ENCODE peak calls at places on chromosomes 2 and 18, in five cellular contexts. One of them, this sample, is unnamed.

GRCh38 chr2:239360421-239361310 is 40.2 kb downstream of the HDAC4 start:
- DNase-seq in thyroid gland: no peak
- DNase-seq in body of pancreas: no peak
- DNase-seq in aorta: no peak
- DNase-seq in mammary epithelial cell: no peak
- DNase-seq in this sample: no peak

GRCh38 chr2:23551875-23552274 is 166.9 kb downstream of the KLHL29 start:
- DNase-seq in body of pancreas: no peak
- DNase-seq in mammary epithelial cell: no peak
- DNase-seq in thyroid gland: no peak
- DNase-seq in aorta: no peak
- DNase-seq in this sample: no peak

GRCh38 chr2:165572155-165572554 is 102.7 kb downstream of the CSRNP3 start:
- DNase-seq in aorta: no peak
- DNase-seq in mammary epithelial cell: no peak
- DNase-seq in body of pancreas: no peak
- DNase-seq in thyroid gland: no peak
- DNase-seq in this sample: no peak

GRCh38 chr2:120109186-120110061 is 96.5 kb downstream of the EPB41L5 start:
- DNase-seq in thyroid gland: no peak
- DNase-seq in aorta: no peak
- DNase-seq in mammary epithelial cell: peak; percentile 36
- DNase-seq in body of pancreas: no peak
- DNase-seq in this sample: peak; percentile 6

GRCh38 chr2:209808521-209808920 is 36.9 kb downstream of the UNC80 start:
- DNase-seq in mammary epithelial cell: no peak
- DNase-seq in body of pancreas: no peak
- DNase-seq in aorta: no peak
- DNase-seq in thyroid gland: no peak
- DNase-seq in this sample: no peak

GRCh38 chr18:3451166-3451988 is 1.4 kb downstream of the TGIF1 start:
- DNase-seq in body of pancreas: peak; percentile 92
- DNase-seq in thyroid gland: peak; percentile 98
- DNase-seq in aorta: peak; percentile 98
- DNase-seq in mammary epithelial cell: peak; percentile 80
- DNase-seq in this sample: peak; percentile 95

GRCh38 chr2:157439792-157440186 is 4.1 kb downstream of the CYTIP start:
- DNase-seq in aorta: no peak
- DNase-seq in body of pancreas: no peak
- DNase-seq in thyroid gland: no peak
- DNase-seq in mammary epithelial cell: no peak
- DNase-seq in this sample: no peak

GRCh38 chr2:202135111-202135874 is 62.2 kb downstream of the KIAA2012 start:
- DNase-seq in thyroid gland: peak; percentile 30
- DNase-seq in body of pancreas: peak; percentile 32
- DNase-seq in mammary epithelial cell: peak; percentile 69
- DNase-seq in aorta: peak; percentile 92
- DNase-seq in this sample: peak; percentile 71

GRCh38 chr18:72866901-72867701 is 686 bp downstream of the NETO1 start:
- DNase-seq in body of pancreas: no peak
- DNase-seq in thyroid gland: no peak
- DNase-seq in aorta: no peak
- DNase-seq in mammary epithelial cell: peak; percentile 41
- DNase-seq in this sample: no peak

GRCh38 chr2:207394812-207395534 is 134.8 kb upstream of the CREB1 start:
- DNase-seq in thyroid gland: no peak
- DNase-seq in mammary epithelial cell: peak; percentile 100
- DNase-seq in body of pancreas: no peak
- DNase-seq in aorta: no peak
- DNase-seq in this sample: peak; percentile 8

GRCh38 chr2:169276045-169276444 is 86.3 kb downstream of the LRP2 start:
- DNase-seq in body of pancreas: no peak
- DNase-seq in mammary epithelial cell: peak; percentile 7
- DNase-seq in thyroid gland: peak; percentile 18
- DNase-seq in aorta: no peak
- DNase-seq in this sample: no peak

GRCh38 chr2:75186829-75187228 is 12.5 kb downstream of the TACR1 start:
- DNase-seq in mammary epithelial cell: no peak
- DNase-seq in thyroid gland: no peak
- DNase-seq in aorta: no peak
- DNase-seq in body of pancreas: no peak
- DNase-seq in this sample: no peak

GRCh38 chr2:3633089-3633981 is 24.7 kb upstream of the ALLC start:
- DNase-seq in aorta: peak; percentile 46
- DNase-seq in thyroid gland: no peak
- DNase-seq in mammary epithelial cell: peak; percentile 84
- DNase-seq in body of pancreas: no peak
- DNase-seq in this sample: peak; percentile 5

GRCh38 chr2:151638188-151638933 is 95.9 kb downstream of the NEB start:
- DNase-seq in aorta: no peak
- DNase-seq in mammary epithelial cell: no peak
- DNase-seq in thyroid gland: no peak
- DNase-seq in body of pancreas: no peak
- DNase-seq in this sample: no peak

GRCh38 chr2:202918860-202919259 is 6.8 kb downstream of the CARF start:
- DNase-seq in body of pancreas: no peak
- DNase-seq in aorta: no peak
- DNase-seq in mammary epithelial cell: no peak
- DNase-seq in thyroid gland: no peak
- DNase-seq in this sample: no peak

GRCh38 chr2:212536385-212537310 is 2.0 kb downstream of the ERBB4 start:
- DNase-seq in thyroid gland: peak; percentile 17
- DNase-seq in body of pancreas: peak; percentile 16
- DNase-seq in mammary epithelial cell: no peak
- DNase-seq in aorta: peak; percentile 74
- DNase-seq in this sample: no peak

GRCh38 chr2:150133623-150134022 is 353.8 kb downstream of the RND3 start:
- DNase-seq in mammary epithelial cell: peak; percentile 98
- DNase-seq in thyroid gland: no peak
- DNase-seq in aorta: no peak
- DNase-seq in body of pancreas: no peak
- DNase-seq in this sample: no peak

GRCh38 chr2:5070257-5070656 is 621.9 kb upstream of the SOX11 start:
- DNase-seq in body of pancreas: no peak
- DNase-seq in mammary epithelial cell: peak; percentile 24
- DNase-seq in thyroid gland: peak; percentile 3
- DNase-seq in aorta: no peak
- DNase-seq in this sample: no peak

GRCh38 chr18:76822510-76823165 is at the start of gene ZNF236:
- DNase-seq in thyroid gland: peak; percentile 76
- DNase-seq in aorta: peak; percentile 91
- DNase-seq in body of pancreas: peak; percentile 78
- DNase-seq in mammary epithelial cell: peak; percentile 67
- DNase-seq in this sample: peak; percentile 77

GRCh38 chr18:9428862-9429661 is 46.3 kb upstream of the RALBP1 start:
- DNase-seq in aorta: no peak
- DNase-seq in mammary epithelial cell: peak; percentile 74
- DNase-seq in thyroid gland: no peak
- DNase-seq in body of pancreas: no peak
- DNase-seq in this sample: no peak

GRCh38 chr2:70891572-70892356 is 43.9 kb upstream of the ATP6V1B1 start:
- DNase-seq in aorta: no peak
- DNase-seq in thyroid gland: no peak
- DNase-seq in mammary epithelial cell: no peak
- DNase-seq in body of pancreas: no peak
- DNase-seq in this sample: peak; percentile 65

GRCh38 chr2:111919794-111920608 is 21.6 kb downstream of the MERTK start:
- DNase-seq in mammary epithelial cell: no peak
- DNase-seq in thyroid gland: no peak
- DNase-seq in body of pancreas: peak; percentile 79
- DNase-seq in aorta: no peak
- DNase-seq in this sample: peak; percentile 48

GRCh38 chr18:55539240-55539639 is 48.8 kb downstream of the TCF4 start:
- DNase-seq in thyroid gland: no peak
- DNase-seq in body of pancreas: no peak
- DNase-seq in aorta: no peak
- DNase-seq in mammary epithelial cell: no peak
- DNase-seq in this sample: no peak

GRCh38 chr18:55546873-55547704 is 40.9 kb downstream of the TCF4 start:
- DNase-seq in aorta: no peak
- DNase-seq in body of pancreas: no peak
- DNase-seq in mammary epithelial cell: peak; percentile 37
- DNase-seq in thyroid gland: peak; percentile 11
- DNase-seq in this sample: peak; percentile 26

GRCh38 chr18:55544028-55544427 is 44.0 kb downstream of the TCF4 start:
- DNase-seq in thyroid gland: no peak
- DNase-seq in body of pancreas: no peak
- DNase-seq in mammary epithelial cell: no peak
- DNase-seq in aorta: no peak
- DNase-seq in this sample: no peak

GRCh38 chr18:55543130-55543704 is 44.8 kb downstream of the TCF4 start:
- DNase-seq in mammary epithelial cell: no peak
- DNase-seq in body of pancreas: no peak
- DNase-seq in thyroid gland: no peak
- DNase-seq in aorta: no peak
- DNase-seq in this sample: no peak

GRCh38 chr18:55541571-55541970 is 46.4 kb downstream of the TCF4 start:
- DNase-seq in body of pancreas: no peak
- DNase-seq in aorta: no peak
- DNase-seq in mammary epithelial cell: no peak
- DNase-seq in thyroid gland: no peak
- DNase-seq in this sample: no peak
- H3K4me1 ChIP-seq in body of pancreas: no peaks in the 10 kb centered on the region
- H3K4me1 ChIP-seq in aorta: no peaks in the 10 kb centered on the region
- H3K4me1 ChIP-seq in mammary epithelial cell: peaks cover under 1% of the 10 kb centered on the region
- H3K4me1 ChIP-seq in thyroid gland: no peaks in the 10 kb centered on the region
- H3K4me1 ChIP-seq in this sample: peaks cover 3% of the 10 kb centered on the region

GRCh38 chr2:233060500-233061006 is 411 bp downstream of the INPP5D start:
- DNase-seq in aorta: no peak
- DNase-seq in body of pancreas: no peak
- DNase-seq in thyroid gland: no peak
- DNase-seq in mammary epithelial cell: no peak
- DNase-seq in this sample: no peak

GRCh38 chr2:233062946-233063268 is 2.8 kb downstream of the INPP5D start:
- DNase-seq in aorta: no peak
- DNase-seq in thyroid gland: no peak
- DNase-seq in mammary epithelial cell: no peak
- DNase-seq in body of pancreas: no peak
- DNase-seq in this sample: no peak

GRCh38 chr2:233062447-233062842 is 2.3 kb downstream of the INPP5D start:
- DNase-seq in mammary epithelial cell: no peak
- DNase-seq in thyroid gland: no peak
- DNase-seq in aorta: peak; percentile 50
- DNase-seq in body of pancreas: no peak
- DNase-seq in this sample: no peak

GRCh38 chr2:233061007-233061590 is 957 bp downstream of the INPP5D start:
- DNase-seq in mammary epithelial cell: no peak
- DNase-seq in aorta: peak; percentile 26
- DNase-seq in thyroid gland: no peak
- DNase-seq in body of pancreas: no peak
- DNase-seq in this sample: no peak

DNA sequence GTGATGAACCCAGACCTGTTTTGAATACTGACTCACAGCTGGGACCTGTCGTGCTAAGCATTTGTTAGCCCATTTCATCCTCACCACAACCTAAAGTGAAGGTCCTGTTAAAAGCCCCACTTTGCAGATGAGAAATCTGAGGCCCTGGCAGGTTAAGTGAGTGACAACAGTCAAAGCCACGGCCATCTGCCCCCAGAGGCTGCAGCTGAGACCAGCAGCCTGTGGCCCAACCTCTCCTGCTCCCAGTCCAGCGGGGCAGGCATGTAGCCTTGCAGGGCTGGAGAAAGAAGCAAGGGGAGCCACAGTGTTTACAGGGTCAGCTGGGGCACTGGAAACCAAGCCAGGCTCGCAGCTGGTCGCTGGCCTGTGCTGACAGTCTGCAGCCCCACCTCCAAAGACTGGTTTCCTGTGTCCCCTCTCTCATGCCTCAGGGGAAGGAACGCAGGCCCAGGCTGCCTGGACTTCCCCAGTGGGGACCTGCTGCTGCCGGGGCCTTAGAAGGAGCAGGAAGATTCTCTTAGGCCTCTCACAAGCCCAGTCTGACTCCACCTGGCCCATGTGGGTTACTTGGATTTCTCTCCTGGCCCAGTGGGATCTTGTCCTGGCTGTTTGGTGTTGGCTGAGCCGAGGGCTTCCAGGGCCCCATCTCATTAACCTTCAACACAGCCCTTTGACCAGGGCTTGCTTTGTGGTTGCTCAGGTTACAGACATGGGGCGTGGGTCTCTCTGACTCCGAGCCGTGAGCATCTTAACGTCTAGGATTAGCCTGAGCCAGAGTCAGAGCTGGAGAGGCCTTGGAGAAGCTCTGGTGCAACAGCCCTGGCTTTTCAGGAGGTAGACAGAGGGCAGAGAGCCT is 1.7 kb downstream of the INPP5D start:
- DNase-seq in aorta: peak; percentile 67
- DNase-seq in body of pancreas: no peak
- DNase-seq in thyroid gland: peak; percentile 10
- DNase-seq in mammary epithelial cell: no peak
- DNase-seq in this sample: peak; percentile 58
- H3K27ac ChIP-seq in aorta: no peak overlapping the region
- H3K27ac ChIP-seq in body of pancreas: peak overlapping the region; percentile 4
- H3K27ac ChIP-seq in thyroid gland: no peak overlapping the region
- H3K27ac ChIP-seq in mammary epithelial cell: no peak overlapping the region
- H3K27ac ChIP-seq in this sample: peak overlapping the region; percentile 83

GRCh38 chr18:55999641-56000040 is 411.6 kb upstream of the TCF4 start:
- DNase-seq in body of pancreas: no peak
- DNase-seq in mammary epithelial cell: no peak
- DNase-seq in aorta: no peak
- DNase-seq in thyroid gland: no peak
- DNase-seq in this sample: no peak
- H3K4me1 ChIP-seq in body of pancreas: peaks cover 11% of the 10 kb centered on the region
- H3K4me1 ChIP-seq in mammary epithelial cell: peaks cover 24% of the 10 kb centered on the region
- H3K4me1 ChIP-seq in aorta: no peaks in the 10 kb centered on the region
- H3K4me1 ChIP-seq in thyroid gland: peaks cover 13% of the 10 kb centered on the region
- H3K4me1 ChIP-seq in this sample: peaks cover 28% of the 10 kb centered on the region

GRCh38 chr2:18110222-18110621 is 231.8 kb downstream of the KCNS3 start:
- DNase-seq in thyroid gland: no peak
- DNase-seq in mammary epithelial cell: no peak
- DNase-seq in aorta: no peak
- DNase-seq in body of pancreas: no peak
- DNase-seq in this sample: no peak
- H3K27ac ChIP-seq in thyroid gland: no peak overlapping the region
- H3K27ac ChIP-seq in mammary epithelial cell: no peak overlapping the region
- H3K27ac ChIP-seq in aorta: no peak overlapping the region
- H3K27ac ChIP-seq in body of pancreas: no peak overlapping the region
- H3K27ac ChIP-seq in this sample: no peak overlapping the region